ENCODE peak calls at places on chromosomes 3 and 15, in four cellular contexts. A, X, W and R are unnamed samples.

GRCh38 chr3:179347383-179348194 is at the start of gene MFN1:
- DNase-seq in X (peak), A (peak), W (peak), R (peak)

GRCh38 chr3:112293368-112294321 is at the start of gene SLC9C1:
- DNase-seq in A (peak), X (peak), W (peak), R (peak)

GRCh38 chr3:23219552-23219951 is 16.4 kb downstream of the UBE2E2 start:
- DNase-seq in W (no peak), A (no peak), X (no peak), R (peak)

GRCh38 chr15:45276851-45277250 is 24.8 kb downstream of the SLC28A2 start:
- DNase-seq in A (no peak), X (peak), W (peak), R (peak)

GRCh38 chr15:33066584-33066983 is 127.9 kb downstream of the FMN1 start:
- DNase-seq in W (no peak), A (no peak), X (no peak), R (no peak)

GRCh38 chr15:75693501-75694240 is 19.0 kb downstream of the CSPG4 start:
- DNase-seq in A (no peak), X (no peak), W (no peak), R (no peak)

GRCh38 chr3:141737828-141738635 is at the start of gene RNF7:
- DNase-seq in X (peak), W (peak), A (peak), R (peak)

GRCh38 chr15:33565099-33565498 is 254.3 kb downstream of the RYR3 start:
- DNase-seq in W (no peak), X (no peak), A (no peak), R (no peak)

GRCh38 chr15:70950953-70951352 is 58.3 kb downstream of the LRRC49 start:
- DNase-seq in A (no peak), X (no peak), W (no peak), R (no peak)

GRCh38 chr15:33028495-33028894 is 166.0 kb downstream of the FMN1 start:
- DNase-seq in X (no peak), W (peak), A (no peak), R (no peak)

GRCh38 chr3:197392961-197393360 is 94.5 kb upstream of the DLG1 start:
- DNase-seq in X (no peak), A (no peak), W (peak), R (no peak)

GRCh38 chr3:164332856-164333802 is 745.2 kb downstream of the SI start:
- DNase-seq in X (peak), W (no peak), A (no peak), R (no peak)

GRCh38 chr15:57780461-57780860 is 73.9 kb downstream of the POLR2M start:
- DNase-seq in X (no peak), W (no peak), A (no peak), R (no peak)

DNA sequence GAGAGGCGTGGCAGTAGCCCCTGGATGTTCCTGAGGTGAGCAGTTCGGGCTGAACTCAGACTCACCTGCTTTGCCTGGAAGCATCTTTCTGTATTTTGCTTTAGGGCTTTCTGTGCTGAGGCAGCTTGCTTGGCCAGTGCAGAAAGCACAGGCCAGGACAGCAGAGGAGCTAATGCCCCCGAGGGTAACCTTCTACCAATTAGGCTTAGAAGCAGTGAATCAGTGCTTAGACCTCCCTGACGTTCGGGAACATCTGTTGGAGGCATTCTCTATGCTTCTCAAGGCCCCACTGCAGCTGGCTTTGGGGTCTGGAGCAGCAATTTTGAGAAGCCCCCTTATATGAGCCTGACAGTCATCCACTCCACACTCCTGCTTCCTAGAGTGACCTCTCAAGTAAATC is 350.7 kb upstream of the PROK2 start:
- DNase-seq in W (no peak), X (no peak), A (no peak), R (no peak)
- H3K4me2 ChIP-seq in W (no peak), X (no peak), A (no peak), R (peak)

DNA sequence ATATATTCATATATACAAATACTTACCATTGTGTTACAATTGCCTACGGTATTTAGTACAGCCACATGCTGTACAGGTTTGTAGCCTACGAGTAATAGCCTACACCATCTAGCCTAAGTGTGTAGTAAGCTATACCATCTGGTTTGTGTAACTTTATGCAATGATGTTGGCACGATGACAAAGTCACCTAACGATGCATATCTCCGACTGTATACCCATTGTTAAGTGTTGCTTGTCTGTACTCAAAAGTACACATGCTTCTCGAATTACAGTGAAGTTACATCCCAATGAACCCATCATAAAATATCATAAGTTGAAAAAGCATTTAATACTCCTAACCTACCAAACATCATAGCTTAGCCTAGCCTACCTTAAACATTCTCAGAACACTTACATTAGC is 327.1 kb downstream of the KBTBD8 start:
- DNase-seq in X (no peak), A (no peak), W (no peak), R (no peak)
- TF ChIP-seq EZH2phosphoT487 in X (no peak), A (no peak), W (no peak), R (no peak)

GRCh38 chr3:159637895-159638542 is 350.6 kb upstream of the IL12A start:
- DNase-seq in X (no peak), A (peak), W (no peak), R (no peak)
- H3K27ac ChIP-seq in X (no peak), A (no peak), W (peak), R (no peak)

DNA sequence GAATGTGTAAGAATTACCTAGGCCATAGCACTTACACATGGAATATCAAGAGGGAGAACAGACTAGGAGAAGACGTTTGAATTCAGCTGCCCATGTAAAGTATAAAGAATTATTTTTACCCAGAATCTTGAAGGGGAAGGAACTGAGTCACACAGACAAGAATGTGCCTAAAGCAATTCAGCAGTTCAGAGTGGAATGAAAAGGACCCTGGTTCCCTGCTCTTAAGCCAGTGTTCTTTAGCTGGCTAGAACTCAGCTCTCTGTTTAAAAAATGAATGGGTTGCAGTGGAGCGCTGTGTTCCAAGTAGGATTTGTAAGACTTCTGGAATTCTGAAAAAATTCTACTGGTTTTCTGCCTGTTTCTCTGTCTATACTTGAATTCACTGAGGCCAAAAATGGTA is 440.2 kb downstream of the LPP start:
- DNase-seq in W (no peak), A (no peak), X (peak), R (no peak)
- H3K4me2 ChIP-seq in W (peak), A (peak), X (no peak), R (no peak)

DNA sequence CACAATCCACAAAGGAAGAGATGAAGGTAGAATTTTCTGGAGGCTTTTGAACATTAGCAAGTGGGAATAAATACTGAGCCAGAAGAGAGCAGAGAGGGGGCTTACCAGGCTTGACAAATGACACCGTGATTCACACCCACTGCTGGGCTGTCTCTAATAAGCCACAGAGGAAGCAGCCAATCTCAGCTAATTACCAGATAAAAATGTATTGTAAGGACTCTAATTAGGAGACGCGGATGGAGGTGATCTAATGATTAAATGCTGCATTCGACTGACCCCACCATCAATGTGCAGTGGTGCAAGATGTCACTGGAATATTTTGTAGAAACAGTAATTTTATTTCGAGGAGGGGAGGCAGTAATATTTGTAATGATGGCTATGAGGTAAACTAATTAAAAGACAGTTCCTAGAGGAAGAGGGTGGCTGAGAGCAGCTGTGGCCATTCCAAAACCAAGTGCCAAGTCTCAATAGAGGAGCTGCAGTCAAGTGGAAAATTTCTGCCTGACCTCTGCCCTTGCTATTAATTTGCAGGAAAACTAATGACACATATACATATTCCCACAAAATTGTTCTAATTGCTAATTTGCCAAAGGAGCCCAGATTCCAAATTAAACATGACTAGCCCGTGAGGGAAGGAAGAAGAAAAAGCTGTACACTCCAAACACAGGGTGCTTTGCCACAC is 602.1 kb downstream of the FOXP1 start:
- DNase-seq in W (no peak), X (peak), A (no peak), R (no peak)
- TF ChIP-seq EZH2phosphoT487 in W (no peak), X (no peak), A (no peak), R (no peak)

GRCh38 chr3:188508454-188508853 is 354.5 kb downstream of the LPP start:
- DNase-seq in X (no peak), W (no peak), A (no peak), R (no peak)

GRCh38 chr3:188509316-188509715 is 355.4 kb downstream of the LPP start:
- DNase-seq in X (no peak), A (no peak), W (no peak), R (no peak)

GRCh38 chr3:188503647-188504046 is 349.7 kb downstream of the LPP start:
- DNase-seq in X (no peak), W (no peak), A (no peak), R (no peak)

GRCh38 chr3:188510366-188510765 is 356.4 kb downstream of the LPP start:
- DNase-seq in W (no peak), X (no peak), A (no peak), R (no peak)

GRCh38 chr3:188507244-188507720 is 353.3 kb downstream of the LPP start:
- DNase-seq in A (no peak), X (no peak), W (no peak), R (peak)
- H3K27ac ChIP-seq in A (no peak), X (no peak), W (peak), R (no peak)

GRCh38 chr3:17759901-17760300 is 17.5 kb upstream of the TBC1D5 start:
- DNase-seq in W (no peak), A (no peak), X (no peak), R (no peak)
- H3K4me2 ChIP-seq in W (no peak), A (no peak), X (no peak), R (no peak)

DNA sequence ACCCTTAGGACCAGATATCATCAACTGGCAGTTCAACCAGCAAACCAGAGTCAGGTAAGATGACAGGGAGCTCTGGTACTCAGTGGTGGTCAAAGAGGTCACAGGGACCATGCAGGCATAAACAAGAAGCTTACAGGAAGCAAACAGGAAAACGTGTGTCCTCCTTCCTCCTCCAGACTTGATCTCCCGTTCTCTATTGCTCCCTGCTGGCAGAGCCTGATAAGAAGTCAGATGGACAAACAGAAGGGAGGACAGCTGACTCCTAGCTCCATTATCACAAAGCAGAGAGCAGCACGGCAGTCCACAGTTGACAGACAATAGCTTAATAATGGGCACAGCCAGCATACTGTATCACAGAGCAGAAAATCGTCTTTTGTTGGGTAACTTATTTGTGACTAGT is 156.5 kb upstream of the SLC2A2 start:
- DNase-seq in A (no peak), X (no peak), W (no peak), R (no peak)
- TF ChIP-seq EZH2phosphoT487 in A (no peak), X (no peak), W (no peak), R (no peak)

DNA sequence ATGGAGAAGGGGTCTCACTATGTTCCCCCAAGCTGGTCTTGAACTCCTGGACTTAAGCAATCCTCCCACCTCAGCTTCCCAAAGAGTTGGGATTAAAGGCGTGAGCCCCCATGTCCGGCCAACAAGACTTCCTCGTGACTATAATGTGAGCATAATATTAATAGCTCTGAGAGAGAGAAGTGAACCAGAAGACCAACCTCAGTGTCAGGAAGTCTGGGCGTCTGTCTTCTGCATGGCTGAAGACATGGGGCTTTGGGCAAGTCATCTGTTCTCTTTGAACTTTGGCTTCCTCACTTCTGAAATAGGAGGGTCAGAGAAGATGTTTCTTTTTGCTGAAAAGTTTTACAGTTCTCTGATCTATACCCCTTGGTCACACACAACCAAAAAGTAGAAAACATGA is 92.1 kb downstream of the SLC49A4 start:
- DNase-seq in W (no peak), X (no peak), A (no peak), R (peak)
- H3K27ac ChIP-seq in W (no peak), X (no peak), A (no peak), R (no peak)

GRCh38 chr15:31227235-31227634 is 99.4 kb upstream of the KLF13 start:
- DNase-seq in X (no peak), A (no peak), W (no peak), R (no peak)

GRCh38 chr15:31223478-31224350 is 102.9 kb upstream of the KLF13 start:
- DNase-seq in X (no peak), A (no peak), W (no peak), R (no peak)

GRCh38 chr15:31226011-31226410 is 100.6 kb upstream of the KLF13 start:
- DNase-seq in X (no peak), A (no peak), W (no peak), R (peak)

GRCh38 chr15:31227954-31228542 is 98.6 kb upstream of the KLF13 start:
- DNase-seq in A (no peak), X (no peak), W (no peak), R (peak)

DNA sequence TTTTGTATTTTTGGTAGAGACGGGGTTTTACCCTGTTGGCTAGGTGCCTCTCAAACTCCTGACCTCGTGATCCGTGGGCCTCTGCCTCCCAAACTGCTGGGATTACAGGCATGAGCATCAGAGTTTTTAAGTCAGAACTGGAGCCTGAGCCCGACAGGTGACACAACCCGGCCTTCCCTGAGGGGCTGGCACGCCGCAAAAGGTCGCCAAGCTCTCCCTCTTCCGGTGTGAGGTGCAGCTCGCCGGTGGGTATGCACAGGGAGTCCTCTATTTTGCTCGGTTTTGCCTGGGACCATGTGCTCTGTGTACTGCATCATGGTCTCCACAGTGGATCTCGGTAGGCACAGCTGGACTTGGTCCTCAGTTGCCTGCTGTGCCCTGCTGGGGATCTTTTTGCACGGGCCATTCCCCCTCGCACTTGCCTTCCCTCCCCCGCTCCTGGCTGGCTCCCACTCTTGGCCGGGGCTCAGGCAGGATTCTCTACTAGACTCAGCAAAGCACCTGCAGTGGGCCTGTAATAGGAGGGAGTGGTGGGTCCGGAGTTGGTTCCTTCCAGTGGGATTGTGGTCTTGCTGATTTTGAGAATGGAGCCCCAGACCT is 101.2 kb upstream of the KLF13 start:
- DNase-seq in A (no peak), W (no peak), X (no peak), R (no peak)
- H3K4me2 ChIP-seq in A (no peak), W (no peak), X (no peak), R (peak)